ENCODE peak calls at places on chromosomes 3 and 15, in ten cellular contexts. R is heart right ventricle; G is cardiac fibroblast; Z is HL-60; M is tibial artery; N is pancreas; J is psoas muscle; V is WTC11; F is CD4-positive, alpha-beta T cell; I is GM23338. K is an unnamed sample.

GRCh38 chr3:36380171-36381031 is at the start of gene STAC:
- DNase-seq in J (peak), M (peak), V (peak), Z (no peak), N (peak), I (peak), F (no peak), G (peak), R (peak), K (peak)

GRCh38 chr3:193948459-193948858 is 187.5 kb upstream of the HES1 start:
- DNase-seq in V (no peak), M (no peak), N (no peak), F (no peak), R (no peak), J (no peak), I (no peak), G (no peak), Z (no peak), K (no peak)

GRCh38 chr15:63340353-63340752 is 41.3 kb downstream of the CA12 start:
- DNase-seq in V (no peak), Z (no peak), I (no peak), F (no peak), N (no peak), J (no peak), G (no peak), M (no peak), R (no peak), K (no peak)

GRCh38 chr15:52146776-52147175 is 34.2 kb upstream of the BCL2L10 start:
- DNase-seq in F (no peak), I (no peak), R (no peak), Z (no peak), G (no peak), V (no peak), M (no peak), N (no peak), J (no peak), K (no peak)

GRCh38 chr15:70121656-70122297 is 24.1 kb upstream of the TLE3 start:
- DNase-seq in N (no peak), F (no peak), M (peak), Z (no peak), I (no peak), G (peak), R (peak), V (no peak), J (peak), K (no peak)

GRCh38 chr3:178198329-178198728 is 337.9 kb upstream of the KCNMB2 start:
- DNase-seq in G (peak), J (no peak), V (no peak), M (no peak), N (no peak), F (no peak), Z (no peak), I (no peak), R (no peak), K (no peak)

GRCh38 chr3:48399387-48400172 is 27.6 kb downstream of the FBXW12 start:
- DNase-seq in G (no peak), Z (no peak), J (no peak), N (peak), M (no peak), R (no peak), V (no peak), F (no peak), I (peak), K (no peak)

GRCh38 chr3:182248349-182248880 is 536.7 kb downstream of the SOX2 start:
- DNase-seq in J (no peak), M (no peak), I (no peak), F (no peak), V (no peak), N (no peak), R (no peak), G (no peak), Z (no peak), K (no peak)

GRCh38 chr15:70766597-70766996 is 3.2 kb upstream of the UACA start:
- DNase-seq in J (no peak), M (no peak), R (no peak), N (no peak), Z (no peak), G (no peak), I (no peak), V (no peak), F (no peak), K (no peak)

GRCh38 chr3:148727242-148727641 is 29.5 kb downstream of the AGTR1 start:
- DNase-seq in G (peak), R (no peak), J (no peak), N (no peak), M (no peak), V (peak), Z (peak), F (no peak), I (peak), K (peak)

GRCh38 chr15:27704939-27705514 is 394.1 kb downstream of the OCA2 start:
- DNase-seq in I (no peak), V (no peak), R (no peak), G (no peak), N (no peak), M (no peak), J (no peak), Z (no peak), F (no peak), K (no peak)

GRCh38 chr15:82046668-82047492 is 1.1 kb upstream of the MEX3B start:
- DNase-seq in F (peak), J (peak), N (peak), Z (peak), R (peak), G (peak), V (peak), I (peak), M (peak), K (peak)

GRCh38 chr15:82393671-82394070 is 35.9 kb upstream of the GOLGA6L9 start:
- DNase-seq in R (no peak), F (no peak), M (no peak), Z (no peak), J (no peak), I (no peak), N (no peak), G (peak), V (no peak), K (no peak)

GRCh38 chr3:183807329-183807728 is 18.0 kb downstream of the MAP6D1 start:
- DNase-seq in V (no peak), I (no peak), R (no peak), Z (no peak), J (no peak), F (no peak), N (no peak), G (no peak), M (no peak), K (no peak)

GRCh38 chr3:137110392-137110996 is 152.7 kb downstream of the IL20RB start:
- DNase-seq in F (no peak), G (peak), J (no peak), R (no peak), Z (no peak), V (no peak), N (no peak), I (peak), M (no peak), K (no peak)

GRCh38 chr3:71955549-71956373 is 170.8 kb upstream of the PROK2 start:
- DNase-seq in M (peak), R (peak), N (peak), G (peak), Z (no peak), I (peak), J (peak), V (peak), F (no peak), K (peak)

GRCh38 chr15:31269961-31270575 is 56.6 kb upstream of the KLF13 start:
- DNase-seq in J (peak), Z (no peak), M (peak), V (no peak), N (no peak), I (no peak), G (no peak), F (no peak), R (no peak), K (no peak)

GRCh38 chr3:153658151-153658550 is 463.0 kb upstream of the ARHGEF26 start:
- DNase-seq in V (no peak), M (no peak), F (no peak), I (no peak), J (no peak), Z (no peak), N (no peak), G (peak), R (no peak), K (no peak)

GRCh38 chr3:71251156-71251775 is 332.3 kb downstream of the FOXP1 start:
- DNase-seq in I (no peak), N (no peak), J (no peak), G (peak), M (no peak), V (no peak), R (no peak), Z (no peak), F (no peak), K (no peak)

GRCh38 chr3:19931180-19931692 is 2.8 kb downstream of the EFHB start:
- DNase-seq in I (no peak), N (no peak), V (no peak), Z (no peak), F (no peak), M (no peak), R (no peak), J (no peak), G (no peak), K (no peak)

GRCh38 chr3:192727032-192727847 is at the start of gene FGF12:
- DNase-seq in Z (no peak), N (peak), I (peak), F (no peak), M (no peak), G (peak), R (peak), J (peak), V (peak), K (peak)

GRCh38 chr3:54094926-54095325 is 27.4 kb upstream of the CACNA2D3 start:
- DNase-seq in M (no peak), I (no peak), G (peak), N (no peak), F (no peak), R (no peak), Z (no peak), J (no peak), V (no peak), K (no peak)

GRCh38 chr15:37900286-37901221 is 33.9 kb upstream of the TMCO5A start:
- DNase-seq in Z (no peak), G (peak), J (no peak), N (no peak), R (no peak), M (no peak), V (no peak), F (no peak), I (no peak), K (no peak)
- TF ChIP-seq CTCF in Z (no peak), G (no peak), J (no peak), N (no peak), R (no peak), M (no peak), V (no peak), F (no peak), I (no peak), K (no peak)

GRCh38 chr3:161413127-161413854 is 42.0 kb upstream of the SPTSSB start:
- DNase-seq in M (no peak), F (no peak), I (no peak), Z (no peak), G (peak), V (no peak), R (peak), J (no peak), N (peak), K (no peak)
- TF ChIP-seq CTCF in M (no peak), F (no peak), I (no peak), Z (no peak), G (no peak), V (no peak), R (no peak), J (no peak), N (no peak), K (no peak)

GRCh38 chr3:157769378-157769777 is 266.2 kb upstream of the VEPH1 start:
- DNase-seq in Z (no peak), V (no peak), F (no peak), M (no peak), I (peak), R (no peak), G (no peak), J (no peak), N (no peak), K (no peak)

GRCh38 chr3:157763644-157764043 is 260.4 kb upstream of the VEPH1 start:
- DNase-seq in G (no peak), V (no peak), Z (no peak), R (no peak), F (no peak), I (no peak), N (no peak), J (no peak), M (no peak), K (no peak)

GRCh38 chr3:157767602-157768001 is 264.4 kb upstream of the VEPH1 start:
- DNase-seq in V (no peak), G (no peak), M (no peak), F (no peak), R (no peak), J (no peak), N (no peak), Z (no peak), I (no peak), K (no peak)
- TF ChIP-seq CTCF in V (no peak), G (no peak), M (no peak), F (no peak), R (no peak), J (no peak), N (no peak), Z (no peak), I (peak), K (no peak)

GRCh38 chr15:66388057-66388363 is 1.3 kb downstream of the MAP2K1 start:
- DNase-seq in N (no peak), I (no peak), V (no peak), R (no peak), Z (no peak), M (no peak), F (no peak), J (no peak), G (no peak), K (no peak)
- TF ChIP-seq CTCF in N (no peak), I (no peak), V (no peak), R (no peak), Z (no peak), M (no peak), F (no peak), J (no peak), G (no peak), K (peak)

GRCh38 chr3:50550079-50550736 is 17.3 kb downstream of the C3orf18 start:
- DNase-seq in R (peak), G (peak), F (peak), M (no peak), V (peak), Z (no peak), J (peak), I (peak), N (peak), K (peak)
- TF ChIP-seq CTCF in R (peak), G (peak), F (peak), M (peak), V (peak), Z (peak), J (peak), I (peak), N (peak), K (peak)

DNA sequence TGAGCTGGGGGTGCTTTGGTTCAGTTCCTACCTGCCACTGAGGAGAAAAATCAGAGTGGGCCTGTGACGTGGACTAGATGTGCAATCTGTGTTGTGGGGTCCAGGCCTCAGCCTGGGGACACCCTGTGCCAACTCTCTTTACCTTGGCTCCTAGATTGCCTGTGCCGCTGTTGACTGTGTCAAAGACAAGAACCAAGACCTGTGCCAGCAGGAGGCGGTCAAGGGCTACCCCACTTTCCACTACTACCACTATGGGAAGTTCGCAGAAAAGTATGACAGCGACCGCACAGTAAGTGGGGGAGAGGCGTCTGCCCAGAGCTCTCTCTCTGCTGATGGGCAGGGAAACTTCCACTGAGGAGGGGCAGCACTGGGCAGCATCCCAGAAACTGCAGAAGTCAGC is 40.6 kb upstream of the SEC22A start:
- DNase-seq in V (peak), N (no peak), Z (no peak), J (no peak), I (peak), M (no peak), R (no peak), F (no peak), G (no peak), K (no peak)
- TF ChIP-seq CTCF in V (no peak), N (no peak), Z (no peak), J (no peak), I (peak), M (no peak), R (no peak), F (no peak), G (peak), K (no peak)

DNA sequence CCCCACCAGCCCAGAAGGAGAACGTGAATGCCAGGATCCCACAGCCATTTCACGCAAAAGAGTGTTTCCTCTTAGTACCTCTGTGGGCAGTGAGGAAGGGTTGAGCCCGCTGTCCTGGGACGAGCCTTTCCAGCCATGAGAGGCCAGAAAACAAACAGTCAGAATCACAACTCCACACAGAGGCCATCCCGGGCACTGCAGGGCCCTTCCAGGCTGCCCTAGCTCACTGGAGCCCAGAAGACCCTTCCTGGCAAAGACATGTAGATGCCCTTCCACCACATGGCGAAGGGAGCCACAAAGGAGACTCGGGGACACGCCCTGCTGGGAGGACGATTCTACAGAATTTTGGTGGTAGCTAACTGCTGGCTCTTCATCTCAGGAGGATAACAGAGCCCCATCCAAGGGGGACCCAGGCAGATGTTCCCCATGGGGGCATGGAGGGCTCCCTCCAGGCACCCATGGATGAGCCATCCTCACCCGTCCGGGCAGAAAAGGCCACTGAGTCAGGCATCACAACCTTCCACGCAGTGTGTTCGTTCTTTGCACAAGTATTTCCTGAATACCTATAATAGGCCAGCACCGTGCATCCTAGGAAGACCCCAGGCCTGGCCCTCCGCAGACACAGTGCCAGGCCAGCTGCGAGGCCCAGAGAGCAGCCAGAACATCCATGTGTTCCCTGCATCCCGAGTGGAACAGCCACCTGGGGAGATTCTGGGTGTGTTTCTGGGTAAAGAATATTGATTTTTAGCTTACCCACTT is 47.2 kb downstream of the SLC12A8 start:
- DNase-seq in G (peak), I (peak), J (peak), R (peak), Z (no peak), M (no peak), F (no peak), V (peak), N (no peak), K (peak)
- TF ChIP-seq CTCF in G (peak), I (peak), J (peak), R (peak), Z (peak), M (peak), F (no peak), V (peak), N (peak), K (peak)

GRCh38 chr3:46848271-46849097 is 14.8 kb downstream of the MYL3 start:
- DNase-seq in R (peak), N (peak), F (no peak), Z (no peak), J (peak), G (peak), M (no peak), V (peak), I (peak), K (peak)
- TF ChIP-seq CTCF in R (peak), N (no peak), F (no peak), Z (peak), J (peak), G (peak), M (no peak), V (peak), I (peak), K (peak)

GRCh38 chr3:124562769-124563168 is 167.5 kb upstream of the UMPS start:
- DNase-seq in M (no peak), R (no peak), N (no peak), V (no peak), G (no peak), I (no peak), F (no peak), Z (no peak), J (no peak), K (no peak)
- TF ChIP-seq CTCF in M (no peak), R (no peak), N (no peak), V (no peak), G (no peak), I (no peak), F (no peak), Z (no peak), J (no peak), K (no peak)

K was measured in neural crest cell.